ENCODE peak calls at places on chromosomes 1 and 21, in six cellular contexts. One of them, this sample, is unnamed.

GRCh38 chr21:17775431-17776126 is 43.6 kb downstream of the C21orf91 start:
- DNase-seq in GM12891: no peak
- DNase-seq in sigmoid colon: no peak
- DNase-seq in stomach: no peak
- DNase-seq in NB4: no peak
- DNase-seq in HCT116: no peak
- DNase-seq in this sample: no peak

GRCh38 chr1:13956386-13956785 is 256.4 kb downstream of the PRDM2 start:
- DNase-seq in GM12891: no peak
- DNase-seq in sigmoid colon: no peak
- DNase-seq in stomach: no peak
- DNase-seq in NB4: no peak
- DNase-seq in HCT116: no peak
- DNase-seq in this sample: no peak

GRCh38 chr1:56817716-56818463 is 1.3 kb downstream of the FYB2 start:
- DNase-seq in GM12891: no peak
- DNase-seq in sigmoid colon: no peak
- DNase-seq in stomach: no peak
- DNase-seq in NB4: no peak
- DNase-seq in HCT116: no peak
- DNase-seq in this sample: no peak

GRCh38 chr1:240831191-240831631 is 219.3 kb upstream of the GREM2 start:
- DNase-seq in GM12891: no peak
- DNase-seq in sigmoid colon: no peak
- DNase-seq in stomach: no peak
- DNase-seq in NB4: no peak
- DNase-seq in HCT116: no peak
- DNase-seq in this sample: no peak

GRCh38 chr1:41735587-41736290 is 183.0 kb downstream of the HIVEP3 start:
- DNase-seq in GM12891: no peak
- DNase-seq in sigmoid colon: no peak
- DNase-seq in stomach: no peak
- DNase-seq in NB4: no peak
- DNase-seq in HCT116: no peak
- DNase-seq in this sample: no peak

GRCh38 chr1:97078847-97079246 is 357.3 kb downstream of the PTBP2 start:
- DNase-seq in GM12891: no peak
- DNase-seq in sigmoid colon: no peak
- DNase-seq in stomach: no peak
- DNase-seq in NB4: no peak
- DNase-seq in HCT116: no peak
- DNase-seq in this sample: no peak

GRCh38 chr1:162942903-162943567 is 82.1 kb upstream of the CCDC190 start:
- DNase-seq in GM12891: no peak
- DNase-seq in sigmoid colon: no peak
- DNase-seq in stomach: no peak
- DNase-seq in NB4: no peak
- DNase-seq in HCT116: no peak
- DNase-seq in this sample: no peak

GRCh38 chr1:193192586-193192985 is 6.2 kb upstream of the B3GALT2 start:
- DNase-seq in GM12891: no peak
- DNase-seq in sigmoid colon: no peak
- DNase-seq in stomach: no peak
- DNase-seq in NB4: no peak
- DNase-seq in HCT116: no peak
- DNase-seq in this sample: no peak

GRCh38 chr1:41866285-41866684 is 52.4 kb downstream of the HIVEP3 start:
- DNase-seq in GM12891: no peak
- DNase-seq in sigmoid colon: no peak
- DNase-seq in stomach: no peak
- DNase-seq in NB4: no peak
- DNase-seq in HCT116: no peak
- DNase-seq in this sample: no peak

GRCh38 chr1:89757532-89757931 is 63.3 kb upstream of the LRRC8D start:
- DNase-seq in GM12891: no peak
- DNase-seq in sigmoid colon: no peak
- DNase-seq in stomach: no peak
- DNase-seq in NB4: peak; percentile 99
- DNase-seq in HCT116: no peak
- DNase-seq in this sample: no peak

GRCh38 chr1:9628541-9629444 is 22.7 kb upstream of the PIK3CD start:
- DNase-seq in GM12891: no peak
- DNase-seq in sigmoid colon: no peak
- DNase-seq in stomach: no peak
- DNase-seq in NB4: peak; percentile 62
- DNase-seq in HCT116: no peak
- DNase-seq in this sample: no peak

DNA sequence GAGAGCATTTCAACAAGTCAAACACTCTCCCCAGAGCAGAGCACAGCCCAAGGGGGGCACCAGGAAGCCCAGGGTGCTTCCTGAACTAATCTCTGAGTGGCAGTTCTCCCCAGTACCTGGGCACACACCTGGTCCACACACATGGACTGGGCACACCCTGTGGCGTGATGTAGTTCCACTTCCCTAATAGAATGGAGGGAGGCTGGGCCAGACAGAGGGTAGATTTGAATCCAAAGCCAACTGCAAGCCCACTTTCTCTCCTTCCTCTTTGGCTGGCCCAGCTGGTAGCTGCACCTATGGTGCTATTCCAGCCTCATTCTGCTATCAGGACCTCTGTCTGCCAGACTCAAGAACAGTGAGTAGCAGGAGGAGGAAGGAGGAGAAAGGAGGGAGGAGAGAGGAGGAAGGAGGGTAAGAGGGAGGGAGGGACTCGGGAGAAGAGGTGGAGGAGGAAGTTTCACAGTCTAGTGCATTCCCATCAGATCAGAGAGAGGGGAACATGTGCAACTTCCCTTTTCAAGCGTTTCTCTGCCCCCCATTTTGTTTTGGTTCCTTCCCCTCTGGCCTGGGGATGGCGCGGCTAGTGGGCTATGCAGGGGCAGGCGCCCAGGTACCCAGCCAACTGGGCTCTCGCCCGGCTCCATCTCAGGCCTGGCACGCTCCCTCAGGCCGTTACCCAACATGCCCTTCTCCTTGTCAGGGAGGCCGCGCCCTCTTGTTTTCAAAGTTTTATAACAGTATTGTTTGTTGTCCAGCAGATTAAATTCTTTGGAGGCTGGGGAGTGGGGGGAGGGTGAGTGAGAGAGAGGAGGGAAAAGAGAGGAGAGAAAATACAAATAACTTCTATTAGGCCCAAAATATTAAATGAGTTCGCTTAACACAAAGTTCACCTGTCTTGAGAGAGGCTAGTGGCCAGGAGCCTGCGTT is 55.8 kb downstream of the CD46 start:
- DNase-seq in GM12891: no peak
- DNase-seq in sigmoid colon: no peak
- DNase-seq in stomach: peak; percentile 70
- DNase-seq in NB4: peak; percentile 73
- DNase-seq in HCT116: no peak
- DNase-seq in this sample: no peak
- TF ChIP-seq POLR2A in GM12891: no peak
- TF ChIP-seq POLR2A in sigmoid colon: no peak
- TF ChIP-seq POLR2A in stomach: no peak
- TF ChIP-seq POLR2A in NB4: no peak
- TF ChIP-seq POLR2A in HCT116: no peak
- TF ChIP-seq POLR2A in this sample: no peak

DNA sequence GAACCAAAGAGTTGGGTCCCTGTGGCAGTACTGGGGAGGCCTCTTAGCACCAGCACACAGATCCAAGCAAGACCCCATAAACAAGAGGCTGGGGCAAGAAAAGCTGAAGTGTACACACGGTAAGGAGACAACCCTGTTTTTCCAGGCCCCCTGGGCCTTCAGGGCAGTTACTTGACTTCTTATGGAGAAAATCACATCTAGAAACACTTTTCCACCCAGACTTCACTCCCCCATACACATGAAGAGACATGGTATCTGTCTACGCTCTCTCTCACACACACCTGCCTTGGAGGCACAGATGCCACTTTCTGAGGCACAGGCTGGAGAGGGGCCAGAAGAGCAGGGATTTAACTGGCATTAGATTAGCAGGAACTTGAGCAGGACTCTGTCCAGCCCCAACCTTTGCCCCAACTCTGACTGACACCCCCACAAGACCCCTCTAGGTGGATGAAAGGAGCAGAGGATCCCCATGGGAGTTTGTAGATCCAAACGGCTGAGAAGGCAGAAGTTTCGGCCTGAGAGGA is 2.2 kb downstream of the CERS2 start:
- DNase-seq in GM12891: no peak
- DNase-seq in sigmoid colon: no peak
- DNase-seq in stomach: peak; percentile 52
- DNase-seq in NB4: no peak
- DNase-seq in HCT116: no peak
- DNase-seq in this sample: no peak
- TF ChIP-seq POLR2A in GM12891: no peak
- TF ChIP-seq POLR2A in sigmoid colon: no peak
- TF ChIP-seq POLR2A in stomach: no peak
- TF ChIP-seq POLR2A in NB4: no peak
- TF ChIP-seq POLR2A in HCT116: no peak
- TF ChIP-seq POLR2A in this sample: no peak

GRCh38 chr1:26697978-26698849 is 2.4 kb downstream of the ARID1A start:
- DNase-seq in GM12891: no peak
- DNase-seq in sigmoid colon: peak; percentile 71
- DNase-seq in stomach: peak; percentile 35
- DNase-seq in NB4: peak; percentile 83
- DNase-seq in HCT116: peak; percentile 80
- DNase-seq in this sample: peak; percentile 95
- TF ChIP-seq POLR2A in GM12891: peak; percentile 52
- TF ChIP-seq POLR2A in sigmoid colon: no peak
- TF ChIP-seq POLR2A in stomach: no peak
- TF ChIP-seq POLR2A in NB4: no peak
- TF ChIP-seq POLR2A in HCT116: peak; percentile 89
- TF ChIP-seq POLR2A in this sample: peak; percentile 94

GRCh38 chr1:40058453-40059291 is 18.1 kb downstream of the CAP1 start:
- DNase-seq in GM12891: no peak
- DNase-seq in sigmoid colon: no peak
- DNase-seq in stomach: no peak
- DNase-seq in NB4: no peak
- DNase-seq in HCT116: no peak
- DNase-seq in this sample: peak; percentile 55

GRCh38 chr1:40059960-40060337 is 19.4 kb downstream of the CAP1 start:
- DNase-seq in GM12891: no peak
- DNase-seq in sigmoid colon: no peak
- DNase-seq in stomach: no peak
- DNase-seq in NB4: peak; percentile 63
- DNase-seq in HCT116: no peak
- DNase-seq in this sample: peak; percentile 20

GRCh38 chr1:40058097-40058452 is 17.5 kb downstream of the CAP1 start:
- DNase-seq in GM12891: no peak
- DNase-seq in sigmoid colon: no peak
- DNase-seq in stomach: no peak
- DNase-seq in NB4: no peak
- DNase-seq in HCT116: no peak
- DNase-seq in this sample: peak; percentile 46

GRCh38 chr1:40060351-40060750 is 19.8 kb downstream of the CAP1 start:
- DNase-seq in GM12891: no peak
- DNase-seq in sigmoid colon: no peak
- DNase-seq in stomach: no peak
- DNase-seq in NB4: no peak
- DNase-seq in HCT116: no peak
- DNase-seq in this sample: peak; percentile 49

GRCh38 chr1:40059292-40059959 is 18.9 kb downstream of the CAP1 start:
- DNase-seq in GM12891: no peak
- DNase-seq in sigmoid colon: no peak
- DNase-seq in stomach: no peak
- DNase-seq in NB4: peak; percentile 81
- DNase-seq in HCT116: no peak
- DNase-seq in this sample: peak; percentile 49
- TF ChIP-seq POLR2A in GM12891: no peak
- TF ChIP-seq POLR2A in sigmoid colon: no peak
- TF ChIP-seq POLR2A in stomach: no peak
- TF ChIP-seq POLR2A in NB4: no peak
- TF ChIP-seq POLR2A in HCT116: no peak
- TF ChIP-seq POLR2A in this sample: no peak

DNA sequence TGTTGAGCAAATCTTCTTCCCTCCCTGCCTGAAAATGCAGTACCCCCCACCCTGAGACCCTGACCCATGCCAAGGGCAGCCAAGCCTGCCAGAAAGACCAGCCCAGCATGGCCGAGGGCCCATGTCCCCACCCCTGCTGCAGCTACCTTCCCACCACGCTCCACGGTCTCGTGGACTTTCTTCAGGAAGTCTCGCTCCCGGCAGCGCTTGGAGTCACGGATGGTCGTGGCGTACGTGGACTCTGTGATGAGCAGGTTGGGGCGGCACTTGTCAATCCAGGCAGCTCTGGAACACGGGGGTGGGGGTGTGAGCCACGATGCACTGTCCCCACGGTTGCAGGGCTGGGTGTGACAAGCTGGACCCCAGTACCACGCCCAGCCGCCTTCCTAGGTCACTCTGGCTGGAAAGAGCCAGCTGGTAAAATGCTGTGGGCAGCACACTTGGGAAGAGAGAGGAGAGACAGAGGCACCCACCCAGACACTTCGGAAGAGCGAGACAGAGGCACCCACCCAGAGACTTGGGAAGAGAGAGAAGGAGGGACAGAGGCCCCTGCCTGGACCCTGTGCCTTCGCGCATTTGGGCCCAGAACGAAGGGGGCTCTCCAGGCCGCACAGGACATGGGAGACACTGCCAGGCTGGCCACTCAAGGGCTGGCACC is 6.4 kb downstream of the PUSL1 start:
- DNase-seq in GM12891: no peak
- DNase-seq in sigmoid colon: no peak
- DNase-seq in stomach: no peak
- DNase-seq in NB4: no peak
- DNase-seq in HCT116: no peak
- DNase-seq in this sample: no peak
- TF ChIP-seq POLR2A in GM12891: no peak
- TF ChIP-seq POLR2A in sigmoid colon: no peak
- TF ChIP-seq POLR2A in stomach: no peak
- TF ChIP-seq POLR2A in NB4: no peak
- TF ChIP-seq POLR2A in HCT116: no peak
- TF ChIP-seq POLR2A in this sample: no peak

DNA sequence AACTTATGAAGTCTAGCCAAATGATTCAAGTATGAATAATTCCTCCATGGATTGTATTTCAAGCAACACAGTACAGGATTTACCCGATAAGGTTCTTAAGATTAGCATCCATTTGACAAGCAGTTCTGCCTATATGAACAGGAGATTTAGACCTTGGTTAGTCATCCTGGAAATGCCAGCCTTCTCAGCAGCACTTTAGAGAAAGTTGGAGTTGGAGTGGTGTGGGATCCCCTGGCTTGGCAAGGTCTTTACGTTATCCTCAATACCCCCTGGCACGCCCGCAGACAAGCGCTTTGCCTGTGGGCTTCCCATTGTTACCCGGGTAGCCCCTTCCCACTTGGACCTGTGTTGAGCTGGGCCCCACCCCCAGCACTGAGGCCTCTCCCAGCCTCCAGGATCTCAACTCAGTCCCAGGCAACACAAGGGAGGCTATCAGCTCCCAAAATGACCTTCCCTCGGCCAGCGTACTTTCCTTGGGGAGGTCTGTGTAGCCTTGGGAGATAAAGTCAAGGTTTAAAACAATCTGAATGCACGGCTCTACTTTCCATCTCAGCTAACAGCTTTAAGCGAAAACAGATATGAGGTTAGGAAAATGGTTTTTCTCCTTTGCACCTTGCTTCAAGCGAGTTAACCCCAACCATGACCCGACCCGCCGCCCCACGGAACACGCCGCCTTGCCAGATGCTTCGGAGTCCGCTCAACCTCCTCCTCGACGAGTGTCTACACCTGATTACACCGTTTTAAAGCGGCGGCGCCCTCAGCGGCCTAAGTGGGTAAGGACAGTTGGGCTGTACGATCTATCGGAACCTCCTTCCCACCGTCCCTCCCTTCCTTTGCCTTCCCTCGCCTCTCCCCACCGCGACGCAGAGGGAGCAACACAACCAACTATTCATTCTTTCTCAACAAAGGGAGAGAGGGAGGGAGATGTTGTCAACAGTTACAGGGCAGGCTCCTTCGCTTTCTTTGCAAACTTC is 1.2 kb downstream of the BCAR3 start:
- DNase-seq in GM12891: peak; percentile 72
- DNase-seq in sigmoid colon: peak; percentile 91
- DNase-seq in stomach: peak; percentile 82
- DNase-seq in NB4: no peak
- DNase-seq in HCT116: peak; percentile 76
- DNase-seq in this sample: peak; percentile 74
- TF ChIP-seq POLR2A in GM12891: no peak
- TF ChIP-seq POLR2A in sigmoid colon: peak; percentile 19
- TF ChIP-seq POLR2A in stomach: no peak
- TF ChIP-seq POLR2A in NB4: no peak
- TF ChIP-seq POLR2A in HCT116: no peak
- TF ChIP-seq POLR2A in this sample: no peak